ENCODE peak calls at places on chromosomes 3 and 15, in seven cellular contexts. P is MCF 10A; D is left cardiac atrium; B is ecto neural progenitor cell; A is HT1080; G is fibroblast of the aortic adventitia; Q is stimulated activated CD8-positive, alpha-beta memory T cell treated with anti-CD3 and anti-CD28 coated beads, Interleukin-12 subunit alpha, Interleukin-12 subunit beta, amount 100 ng/mL, for 1 hour. L is an unnamed sample.

GRCh38 chr15:60764408-60764963 is 285.5 kb upstream of the ICE2 start:
- DNase-seq in A (no peak), D (no peak), P (no peak), B (no peak), Q (no peak), G (peak; percentile 44), L (no peak)

GRCh38 chr3:183518446-183519185 is 36.9 kb downstream of the KLHL6 start:
- DNase-seq in Q (no peak), B (peak; percentile 60), G (no peak), P (no peak), D (no peak), A (no peak), L (no peak)

GRCh38 chr15:60070838-60071493 is 66.9 kb downstream of the FOXB1 start:
- DNase-seq in D (no peak), A (peak; percentile 90), G (peak; percentile 89), B (no peak), Q (no peak), P (peak; percentile 91), L (peak; percentile 89)

GRCh38 chr15:83285284-83285978 is 967 bp upstream of the BNC1 start:
- DNase-seq in B (peak; percentile 52), Q (no peak), D (no peak), P (peak; percentile 54), A (no peak), G (no peak), L (no peak)

GRCh38 chr15:53830707-53831386 is 71.4 kb upstream of the WDR72 start:
- DNase-seq in A (no peak), P (no peak), G (no peak), B (no peak), D (no peak), Q (no peak), L (no peak)

GRCh38 chr3:82030932-82031331 is 269.5 kb upstream of the GBE1 start:
- DNase-seq in A (no peak), P (no peak), Q (no peak), D (no peak), G (no peak), B (no peak), L (no peak)

GRCh38 chr3:39505866-39506738 is 38.6 kb downstream of the MOBP start:
- DNase-seq in B (no peak), G (peak; percentile 77), A (peak; percentile 29), P (no peak), D (no peak), Q (no peak), L (peak; percentile 40)

GRCh38 chr3:110815008-110815583 is 256.5 kb upstream of the NECTIN3 start:
- DNase-seq in A (peak; percentile 99), B (no peak), P (peak; percentile 61), G (peak; percentile 78), Q (no peak), D (no peak), L (peak; percentile 91)

GRCh38 chr15:29090617-29091466 is 178.8 kb downstream of the NSMCE3 start:
- DNase-seq in G (no peak), P (peak; percentile 21), Q (no peak), D (no peak), B (peak; percentile 64), A (peak; percentile 21), L (peak; percentile 12)

GRCh38 chr3:196643201-196643749 is 3.8 kb downstream of the NRROS start:
- DNase-seq in A (no peak), D (no peak), Q (no peak), B (no peak), G (no peak), P (no peak), L (no peak)

GRCh38 chr15:92803852-92804609 is 96.1 kb upstream of the CHD2 start:
- DNase-seq in D (peak; percentile 77), B (no peak), G (peak; percentile 100), A (peak; percentile 100), Q (no peak), P (peak; percentile 100), L (peak; percentile 100)

GRCh38 chr15:48965972-48966371 is 2.3 kb upstream of the SHC4 start:
- DNase-seq in P (peak; percentile 85), A (peak; percentile 75), D (no peak), G (peak; percentile 81), B (no peak), Q (no peak), L (peak; percentile 76)

GRCh38 chr3:183563686-183563941 is 8.1 kb upstream of the KLHL6 start:
- DNase-seq in G (no peak), A (no peak), D (no peak), Q (no peak), P (no peak), B (no peak), L (no peak)

GRCh38 chr3:188881954-188882641 is 289.7 kb upstream of the TPRG1 start:
- DNase-seq in Q (no peak), A (peak; percentile 90), P (peak; percentile 54), B (no peak), D (no peak), G (peak; percentile 92), L (peak; percentile 86)

GRCh38 chr15:28013480-28013879 is 85.6 kb downstream of the OCA2 start:
- DNase-seq in B (no peak), A (no peak), G (no peak), P (no peak), Q (no peak), D (no peak), L (no peak)

GRCh38 chr3:41267975-41268640 is 68.8 kb downstream of the CTNNB1 start:
- DNase-seq in B (no peak), D (no peak), G (peak; percentile 93), P (peak; percentile 98), A (peak; percentile 97), Q (no peak), L (peak; percentile 98)

GRCh38 chr15:44810237-44810636 is 73.9 kb downstream of the TRIM69 start:
- DNase-seq in D (no peak), Q (no peak), G (no peak), P (no peak), A (no peak), B (no peak), L (no peak)

GRCh38 chr3:88168171-88168570 is 18.4 kb downstream of the C3orf38 start:
- DNase-seq in B (no peak), D (no peak), P (no peak), A (no peak), G (no peak), Q (no peak), L (no peak)

GRCh38 chr3:100561459-100562158 is 47.8 kb upstream of the ADGRG7 start:
- DNase-seq in P (peak; percentile 79), A (peak; percentile 38), D (no peak), Q (no peak), G (peak; percentile 84), B (no peak), L (peak; percentile 94)

GRCh38 chr15:57172925-57173324 is 203.4 kb upstream of the CGNL1 start:
- DNase-seq in B (no peak), D (no peak), G (peak; percentile 76), P (no peak), A (no peak), Q (no peak), L (peak; percentile 21)

GRCh38 chr3:146313411-146314111 is 62.7 kb upstream of the PLSCR4 start:
- DNase-seq in Q (no peak), A (peak; percentile 83), P (peak; percentile 61), D (no peak), G (peak; percentile 94), B (no peak), L (peak; percentile 90)

GRCh38 chr3:173548261-173548660 is 150.7 kb downstream of the NLGN1 start:
- DNase-seq in G (no peak), P (no peak), A (peak; percentile 30), B (no peak), Q (no peak), D (no peak), L (no peak)

GRCh38 chr3:197736010-197736490 is 654 bp downstream of the RUBCN start:
- DNase-seq in B (no peak), D (no peak), Q (no peak), G (no peak), P (peak; percentile 12), A (no peak), L (no peak)

GRCh38 chr3:145144361-145144760 is 1016.6 kb downstream of the PLOD2 start:
- DNase-seq in B (no peak), A (no peak), G (no peak), P (no peak), D (no peak), Q (no peak), L (no peak)

GRCh38 chr3:31802981-31803380 is 178.1 kb downstream of the OSBPL10 start:
- DNase-seq in A (no peak), P (no peak), G (no peak), B (no peak), D (no peak), Q (no peak), L (no peak)

GRCh38 chr3:126484148-126484547 is 8.5 kb upstream of the ZXDC start:
- DNase-seq in P (no peak), G (no peak), B (no peak), D (no peak), Q (no peak), A (no peak), L (no peak)

GRCh38 chr15:69999392-70000085 is 98.2 kb downstream of the TLE3 start:
- DNase-seq in A (no peak), Q (no peak), D (no peak), B (no peak), G (no peak), P (no peak), L (no peak)

GRCh38 chr15:40906947-40907802 is 12.9 kb downstream of the VPS18 start:
- DNase-seq in B (no peak), G (no peak), A (no peak), D (peak; percentile 70), P (peak; percentile 46), Q (no peak), L (peak; percentile 43)

L was measured in fibroblast of mammary gland.